ENCODE peak calls at places on chromosomes 3 and 15, in five cellular contexts. U is H1, C is NT2/D1, O is HEK293T, I is HepG2. D is an unnamed sample.
A peak's percentile ranks its signal among the peaks of the same experiment; 100 is the strongest.

GRCh38 chr3:5047764-5048163 is 68.5 kb downstream of the BHLHE40 start:
- DNase-seq in U (no peak), C (no peak), O (no peak), I (peak; percentile 6), D (no peak)

GRCh38 chr3:126621171-126621570 is 33.8 kb downstream of the TXNRD3 start:
- DNase-seq in U (no peak), C (no peak), O (no peak), I (no peak), D (no peak)

GRCh38 chr3:123186695-123187094 is 15.0 kb upstream of the SEC22A start:
- DNase-seq in U (no peak), C (no peak), O (no peak), I (no peak), D (no peak)

GRCh38 chr3:13748500-13748899 is 131.4 kb downstream of the WNT7A start:
- DNase-seq in U (no peak), C (no peak), O (peak; percentile 2), I (no peak), D (no peak)

GRCh38 chr15:78437107-78437761 is 782 bp upstream of the IREB2 start:
- DNase-seq in U (no peak), C (no peak), O (peak; percentile 48), I (no peak), D (no peak)

GRCh38 chr3:171123913-171124312 is 97.4 kb upstream of the SLC2A2 start:
- DNase-seq in U (no peak), C (no peak), O (no peak), I (no peak), D (no peak)

GRCh38 chr3:122973893-122974615 is 53.5 kb downstream of the SEMA5B start:
- DNase-seq in U (no peak), C (no peak), O (no peak), I (no peak), D (no peak)

GRCh38 chr15:30923429-30923828 is 19.7 kb downstream of the FAN1 start:
- DNase-seq in U (no peak), C (no peak), O (no peak), I (no peak), D (no peak)

GRCh38 chr3:13426591-13426990 is 6.5 kb upstream of the NUP210 start:
- DNase-seq in U (no peak), C (no peak), O (no peak), I (no peak), D (no peak)

GRCh38 chr3:185754920-185755319 is 69.9 kb downstream of the IGF2BP2 start:
- DNase-seq in U (no peak), C (peak; percentile 90), O (no peak), I (no peak), D (no peak)
- TF ChIP-seq SUZ12 in U (no peak), C (no peak), O (no peak), I (no peak), D (no peak)

DNA sequence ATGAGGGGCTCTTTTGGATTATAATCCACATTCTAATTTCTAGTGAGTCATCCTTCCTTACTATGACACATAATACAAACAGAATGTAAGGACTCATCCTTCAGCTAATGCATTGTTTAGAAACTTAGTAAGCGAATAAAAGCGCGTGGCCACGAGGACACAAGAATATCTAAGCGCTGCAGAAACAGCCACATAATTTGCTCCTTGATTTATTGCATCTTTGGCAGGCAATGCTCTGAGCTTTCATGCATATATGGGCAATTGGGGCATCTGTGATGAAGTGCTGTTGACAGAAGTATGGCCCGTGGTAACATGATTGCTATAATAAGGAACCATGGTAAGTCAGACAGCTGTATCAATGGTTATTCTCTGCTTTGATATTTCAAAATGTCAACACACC is 191.3 kb upstream of the ZNF385D start:
- DNase-seq in U (no peak), C (no peak), O (peak; percentile 5), I (no peak), D (no peak)
- TF ChIP-seq SUZ12 in U (no peak), C (no peak), O (no peak), I (no peak), D (no peak)

GRCh38 chr15:28892789-28893610 is 7.2 kb downstream of the APBA2 start:
- DNase-seq in U (no peak), C (no peak), O (no peak), I (no peak), D (no peak)
- TF ChIP-seq SUZ12 in U (no peak), C (no peak), O (no peak), I (no peak), D (no peak)

GRCh38 chr3:30188713-30189112 is 417.7 kb upstream of the TGFBR2 start:
- DNase-seq in U (no peak), C (no peak), O (no peak), I (no peak), D (no peak)
- TF ChIP-seq SUZ12 in U (no peak), C (no peak), O (no peak), I (no peak), D (no peak)

D was measured in GM12878.